ENCODE peak calls at places on chromosomes 4 and X, in five cellular contexts. F is Peyer's patch, K is fibroblast of lung, L is dorsolateral prefrontal cortex, E is esophagus squamous epithelium. G is an unnamed sample.

GRCh38 chrX:40471965-40472648 is 108.7 kb upstream of the ATP6AP2 start:
- DNase-seq in L (no peak), F (peak), E (no peak), K (peak), G (peak)

GRCh38 chr4:144374065-144374464 is 233.5 kb upstream of the GYPA start:
- DNase-seq in F (no peak), E (no peak), L (no peak), K (no peak), G (no peak)

GRCh38 chrX:42399632-42400024 is 378.3 kb downstream of the PPP1R2C start:
- DNase-seq in K (no peak), E (no peak), L (no peak), F (no peak), G (no peak)

GRCh38 chrX:23380581-23380980 is 45.9 kb downstream of the PTCHD1 start:
- DNase-seq in E (no peak), F (no peak), K (no peak), L (no peak), G (no peak)

GRCh38 chr4:148735432-148736155 is 293.4 kb upstream of the NR3C2 start:
- DNase-seq in K (no peak), F (no peak), E (no peak), L (no peak), G (no peak)

GRCh38 chr4:126465341-126465740 is 1150.6 kb downstream of the FAT4 start:
- DNase-seq in K (no peak), F (no peak), L (no peak), E (no peak), G (no peak)

GRCh38 chr4:18975916-18976610 is 954.5 kb upstream of the LCORL start:
- DNase-seq in E (no peak), L (no peak), F (no peak), K (no peak), G (no peak)

GRCh38 chr4:98516042-98516440 is 142.4 kb downstream of the TSPAN5 start:
- DNase-seq in L (no peak), F (no peak), E (no peak), K (peak), G (no peak)

GRCh38 chr4:151114986-151115385 is 15.6 kb downstream of the RPS3A start:
- DNase-seq in K (peak), F (no peak), L (no peak), E (no peak), G (no peak)

GRCh38 chr4:10295326-10295725 is 161.9 kb downstream of the ZNF518B start:
- DNase-seq in L (no peak), K (no peak), F (no peak), E (no peak), G (no peak)

GRCh38 chrX:56232221-56233082 is at the start of gene KLF8:
- DNase-seq in E (no peak), K (no peak), F (peak), L (no peak), G (no peak)

GRCh38 chrX:19625612-19626011 is 110.3 kb upstream of the MAP3K15 start:
- DNase-seq in K (peak), L (no peak), E (no peak), F (peak), G (no peak)

GRCh38 chrX:98956014-98956413 is 1454.1 kb downstream of the PCDH19 start:
- DNase-seq in F (no peak), K (no peak), L (no peak), E (no peak), G (no peak)

GRCh38 chrX:50071507-50071906 is 129.3 kb downstream of the AKAP4 start:
- DNase-seq in E (no peak), K (no peak), F (no peak), L (no peak), G (no peak)

GRCh38 chrX:44996282-44996681 is 123.3 kb downstream of the KDM6A start:
- DNase-seq in L (no peak), F (no peak), E (no peak), K (no peak), G (no peak)

GRCh38 chr4:168421671-168422070 is 58.6 kb downstream of the DDX60L start:
- DNase-seq in F (no peak), E (no peak), L (no peak), K (peak), G (no peak)

GRCh38 chr4:114598191-114599121 is at the start of gene UGT8:
- DNase-seq in F (peak), E (peak), K (peak), L (peak), G (peak)

GRCh38 chr4:26736621-26737020 is 124.0 kb upstream of the STIM2 start:
- DNase-seq in L (no peak), E (no peak), K (peak), F (no peak), G (no peak)

GRCh38 chrX:81662381-81662780 is 460.5 kb downstream of the SH3BGRL start:
- DNase-seq in F (no peak), K (peak), E (no peak), L (no peak), G (no peak)

GRCh38 chr4:661231-661630 is 12.8 kb downstream of the ATP5ME start:
- DNase-seq in E (no peak), K (no peak), F (no peak), L (no peak), G (no peak)

GRCh38 chrX:12974217-12974796 is 603 bp upstream of the TMSB4X start:
- DNase-seq in K (peak), E (no peak), F (peak), L (peak), G (no peak)

GRCh38 chrX:136021903-136022302 is 36.7 kb downstream of the SLC9A6 start:
- DNase-seq in E (no peak), F (no peak), L (no peak), K (no peak), G (no peak)

GRCh38 chr4:7062816-7063215 is 5.0 kb downstream of the GRPEL1 start:
- DNase-seq in L (no peak), K (no peak), F (no peak), E (no peak), G (no peak)

GRCh38 chr4:84606645-84607044 is 23.7 kb downstream of the CDS1 start:
- DNase-seq in L (no peak), F (no peak), E (no peak), K (no peak), G (no peak)

GRCh38 chrX:129653985-129654651 is 638 bp downstream of the APLN start:
- DNase-seq in F (peak), K (peak), L (no peak), E (no peak), G (no peak)

GRCh38 chrX:68647156-68647957 is at the start of gene STARD8:
- DNase-seq in F (no peak), E (no peak), L (no peak), K (peak), G (no peak)

GRCh38 chr4:175325230-175325629 is 407.1 kb downstream of the ADAM29 start:
- DNase-seq in F (no peak), L (no peak), E (no peak), K (peak), G (no peak)

GRCh38 chr4:149441338-149441737 is 374.3 kb downstream of the IQCM start:
- DNase-seq in K (peak), E (no peak), L (no peak), F (no peak), G (no peak)

GRCh38 chr4:75555294-75556164 is at the start of gene ODAPH:
- DNase-seq in K (peak), F (no peak), E (no peak), L (no peak), G (no peak)

GRCh38 chr4:86917212-86918039 is 17.4 kb upstream of the AFF1 start:
- DNase-seq in F (no peak), K (no peak), L (no peak), E (no peak), G (no peak)

DNA sequence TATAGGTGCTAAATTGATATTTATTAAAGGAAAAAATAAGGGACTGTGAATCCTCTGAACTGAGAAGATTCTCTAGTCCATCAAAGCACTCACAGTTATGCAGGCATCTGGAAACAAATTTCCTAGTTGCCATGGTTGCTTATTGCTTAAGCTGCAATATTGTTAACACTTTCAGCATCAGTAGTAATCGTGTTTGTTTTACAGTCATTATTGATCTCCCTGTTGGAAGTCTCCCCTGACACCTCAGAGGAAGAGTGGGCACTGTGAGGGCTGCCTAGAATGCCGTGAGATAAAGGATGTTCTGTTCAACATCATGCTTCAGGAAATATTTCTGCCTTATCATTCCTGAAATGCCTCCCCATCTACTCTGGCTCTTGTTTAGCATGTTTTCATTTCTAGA is 2004.3 kb upstream of the ADGRL3 start:
- DNase-seq in L (no peak), K (no peak), F (no peak), E (no peak), G (no peak)
- H3K27ac ChIP-seq in L (no peak), K (no peak), F (no peak), E (no peak), G (no peak)

DNA sequence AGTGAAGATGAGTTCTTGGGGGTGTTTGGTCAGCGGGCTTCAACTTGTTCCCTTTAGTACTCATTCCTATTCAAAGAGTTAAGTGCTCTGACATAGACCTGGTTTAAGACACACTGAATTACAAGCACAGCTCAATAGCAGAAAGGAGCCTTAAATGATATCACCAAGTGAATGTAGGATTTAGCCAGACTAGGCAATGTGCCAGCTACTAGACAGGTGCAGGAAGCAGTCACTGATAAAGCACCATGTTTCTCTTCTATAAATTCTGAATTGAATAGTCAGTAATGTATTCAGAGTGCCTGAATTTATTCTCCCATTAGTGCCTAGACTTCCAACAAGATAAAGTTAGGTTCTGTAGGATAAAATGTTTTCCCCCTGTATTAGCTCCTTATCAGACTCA is 63.6 kb downstream of the ASB9 start:
- DNase-seq in E (no peak), L (no peak), F (no peak), K (no peak), G (no peak)
- H3K27ac ChIP-seq in E (no peak), L (no peak), F (no peak), K (no peak), G (no peak)

GRCh38 chr4:81314196-81314896 is 99.3 kb upstream of the PRKG2 start:
- DNase-seq in K (no peak), L (no peak), F (peak), E (no peak), G (no peak)
- H3K27ac ChIP-seq in K (peak), L (no peak), F (peak), E (no peak), G (no peak)

GRCh38 chr4:1986578-1987210 is 22.1 kb downstream of the NELFA start:
- DNase-seq in F (no peak), E (no peak), K (no peak), L (no peak), G (no peak)

GRCh38 chr4:1987721-1988326 is 20.9 kb downstream of the NELFA start:
- DNase-seq in K (no peak), E (no peak), L (no peak), F (no peak), G (no peak)

GRCh38 chr4:1989533-1990347 is 19.0 kb downstream of the NELFA start:
- DNase-seq in E (no peak), K (no peak), F (no peak), L (no peak), G (no peak)

GRCh38 chr4:1987296-1987695 is 21.5 kb downstream of the NELFA start:
- DNase-seq in L (no peak), F (no peak), K (no peak), E (no peak), G (no peak)

DNA sequence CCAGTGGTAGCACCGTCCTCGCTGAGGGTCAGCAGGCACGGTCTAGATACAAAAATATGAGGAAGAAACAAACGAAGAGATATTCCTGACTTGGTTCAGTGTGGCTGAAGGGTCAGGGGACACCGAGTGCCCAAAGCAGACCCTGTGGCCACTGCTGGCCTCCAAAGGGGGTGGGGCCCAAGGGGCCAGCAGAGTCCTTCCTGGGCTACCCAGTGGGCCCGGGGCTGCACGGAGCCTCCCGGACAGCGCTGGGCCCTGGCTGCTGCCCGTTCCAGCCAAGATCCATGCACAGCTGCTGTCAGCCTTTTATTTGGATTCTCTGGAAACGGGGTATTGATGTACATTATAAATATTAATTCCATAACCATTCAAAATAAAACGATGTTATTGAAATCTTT is 20.4 kb downstream of the NELFA start:
- DNase-seq in K (no peak), E (no peak), L (no peak), F (no peak), G (no peak)
- H3K27ac ChIP-seq in K (no peak), E (no peak), L (no peak), F (no peak), G (no peak)

GRCh38 chr4:108142870-108143269 is 25.9 kb downstream of the LEF1 start:
- DNase-seq in K (no peak), F (no peak), E (no peak), L (no peak), G (no peak)
- H3K27ac ChIP-seq in K (no peak), F (no peak), E (no peak), L (no peak), G (no peak)

G was measured in caudate nucleus.